ENCODE peak calls at places on chromosomes 6 and 20, in nine cellular contexts. One of them, this sample, is unnamed.

GRCh38 chr6:139161169-139161568 is 26.3 kb downstream of the HECA start:
- DNase-seq in CD8-positive, alpha-beta memory T cell: peak
- DNase-seq in A549: no peak
- DNase-seq in HCT116: peak
- DNase-seq in heart left ventricle: no peak
- DNase-seq in CD4-positive, alpha-beta T cell: peak
- DNase-seq in left lung: no peak
- DNase-seq in uterus: no peak
- DNase-seq in pancreas: no peak
- DNase-seq in this sample: peak

GRCh38 chr20:572752-573151 is 29.2 kb upstream of the CSNK2A1 start:
- DNase-seq in heart left ventricle: peak
- DNase-seq in HCT116: no peak
- DNase-seq in left lung: no peak
- DNase-seq in A549: no peak
- DNase-seq in CD8-positive, alpha-beta memory T cell: no peak
- DNase-seq in pancreas: no peak
- DNase-seq in uterus: no peak
- DNase-seq in CD4-positive, alpha-beta T cell: no peak
- DNase-seq in this sample: no peak

GRCh38 chr6:169253745-169254238 is at the start of gene THBS2:
- DNase-seq in A549: no peak
- DNase-seq in heart left ventricle: peak
- DNase-seq in left lung: peak
- DNase-seq in pancreas: no peak
- DNase-seq in HCT116: no peak
- DNase-seq in uterus: peak
- DNase-seq in CD8-positive, alpha-beta memory T cell: no peak
- DNase-seq in CD4-positive, alpha-beta T cell: no peak
- DNase-seq in this sample: no peak

GRCh38 chr6:72413884-72414283 is 208.0 kb upstream of the KCNQ5 start:
- DNase-seq in heart left ventricle: no peak
- DNase-seq in CD8-positive, alpha-beta memory T cell: no peak
- DNase-seq in left lung: no peak
- DNase-seq in pancreas: peak
- DNase-seq in HCT116: no peak
- DNase-seq in uterus: no peak
- DNase-seq in CD4-positive, alpha-beta T cell: no peak
- DNase-seq in A549: no peak
- DNase-seq in this sample: no peak

GRCh38 chr20:24721891-24722530 is 227.1 kb upstream of the CST7 start:
- DNase-seq in CD8-positive, alpha-beta memory T cell: no peak
- DNase-seq in uterus: no peak
- DNase-seq in left lung: no peak
- DNase-seq in HCT116: no peak
- DNase-seq in heart left ventricle: no peak
- DNase-seq in CD4-positive, alpha-beta T cell: no peak
- DNase-seq in A549: no peak
- DNase-seq in pancreas: no peak
- DNase-seq in this sample: no peak

GRCh38 chr6:125871365-125871764 is 80.6 kb downstream of the NCOA7 start:
- DNase-seq in CD4-positive, alpha-beta T cell: no peak
- DNase-seq in HCT116: no peak
- DNase-seq in A549: no peak
- DNase-seq in pancreas: no peak
- DNase-seq in left lung: no peak
- DNase-seq in uterus: no peak
- DNase-seq in CD8-positive, alpha-beta memory T cell: no peak
- DNase-seq in heart left ventricle: no peak
- DNase-seq in this sample: no peak

GRCh38 chr6:156102129-156102528 is 646.5 kb upstream of the NOX3 start:
- DNase-seq in pancreas: no peak
- DNase-seq in CD8-positive, alpha-beta memory T cell: no peak
- DNase-seq in heart left ventricle: no peak
- DNase-seq in CD4-positive, alpha-beta T cell: no peak
- DNase-seq in A549: peak
- DNase-seq in uterus: no peak
- DNase-seq in left lung: no peak
- DNase-seq in HCT116: peak
- DNase-seq in this sample: no peak

GRCh38 chr20:41180599-41181333 is 43.4 kb downstream of the PLCG1 start:
- DNase-seq in left lung: no peak
- DNase-seq in HCT116: no peak
- DNase-seq in A549: no peak
- DNase-seq in pancreas: no peak
- DNase-seq in uterus: no peak
- DNase-seq in CD8-positive, alpha-beta memory T cell: no peak
- DNase-seq in heart left ventricle: no peak
- DNase-seq in CD4-positive, alpha-beta T cell: no peak
- DNase-seq in this sample: no peak

GRCh38 chr6:107495196-107495643 is 5.3 kb downstream of the SOBP start:
- DNase-seq in CD4-positive, alpha-beta T cell: no peak
- DNase-seq in CD8-positive, alpha-beta memory T cell: no peak
- DNase-seq in heart left ventricle: peak
- DNase-seq in HCT116: no peak
- DNase-seq in A549: no peak
- DNase-seq in uterus: no peak
- DNase-seq in pancreas: no peak
- DNase-seq in left lung: no peak
- DNase-seq in this sample: no peak

GRCh38 chr6:167827588-167828324 is 1.0 kb downstream of the AFDN start:
- DNase-seq in CD4-positive, alpha-beta T cell: no peak
- DNase-seq in CD8-positive, alpha-beta memory T cell: no peak
- DNase-seq in pancreas: peak
- DNase-seq in left lung: no peak
- DNase-seq in uterus: peak
- DNase-seq in A549: peak
- DNase-seq in heart left ventricle: peak
- DNase-seq in HCT116: no peak
- DNase-seq in this sample: no peak

GRCh38 chr6:13248953-13249432 is 79.3 kb downstream of the TBC1D7 start:
- DNase-seq in HCT116: no peak
- DNase-seq in left lung: no peak
- DNase-seq in pancreas: no peak
- DNase-seq in heart left ventricle: no peak
- DNase-seq in CD8-positive, alpha-beta memory T cell: no peak
- DNase-seq in uterus: no peak
- DNase-seq in A549: no peak
- DNase-seq in CD4-positive, alpha-beta T cell: no peak
- DNase-seq in this sample: no peak

GRCh38 chr6:3326981-3327380 is 68.2 kb downstream of the PSMG4 start:
- DNase-seq in HCT116: no peak
- DNase-seq in pancreas: peak
- DNase-seq in left lung: no peak
- DNase-seq in heart left ventricle: no peak
- DNase-seq in CD8-positive, alpha-beta memory T cell: no peak
- DNase-seq in A549: no peak
- DNase-seq in CD4-positive, alpha-beta T cell: no peak
- DNase-seq in uterus: no peak
- DNase-seq in this sample: no peak

GRCh38 chr20:58256842-58257241 is 28.4 kb upstream of the ANKRD60 start:
- DNase-seq in uterus: no peak
- DNase-seq in left lung: no peak
- DNase-seq in heart left ventricle: no peak
- DNase-seq in HCT116: no peak
- DNase-seq in pancreas: no peak
- DNase-seq in CD4-positive, alpha-beta T cell: no peak
- DNase-seq in CD8-positive, alpha-beta memory T cell: no peak
- DNase-seq in A549: no peak
- DNase-seq in this sample: no peak

GRCh38 chr6:104326173-104327001 is 533.3 kb downstream of the HACE1 start:
- DNase-seq in heart left ventricle: no peak
- DNase-seq in CD8-positive, alpha-beta memory T cell: no peak
- DNase-seq in left lung: no peak
- DNase-seq in HCT116: no peak
- DNase-seq in uterus: no peak
- DNase-seq in A549: no peak
- DNase-seq in CD4-positive, alpha-beta T cell: no peak
- DNase-seq in pancreas: no peak
- DNase-seq in this sample: no peak

GRCh38 chr20:5268449-5268848 is 48.3 kb downstream of the PROKR2 start:
- DNase-seq in heart left ventricle: no peak
- DNase-seq in CD4-positive, alpha-beta T cell: no peak
- DNase-seq in HCT116: no peak
- DNase-seq in A549: no peak
- DNase-seq in uterus: no peak
- DNase-seq in pancreas: no peak
- DNase-seq in left lung: no peak
- DNase-seq in CD8-positive, alpha-beta memory T cell: no peak
- DNase-seq in this sample: peak

GRCh38 chr6:71206086-71206485 is 82.5 kb upstream of the OGFRL1 start:
- DNase-seq in HCT116: no peak
- DNase-seq in CD4-positive, alpha-beta T cell: no peak
- DNase-seq in A549: no peak
- DNase-seq in CD8-positive, alpha-beta memory T cell: no peak
- DNase-seq in heart left ventricle: no peak
- DNase-seq in pancreas: no peak
- DNase-seq in uterus: no peak
- DNase-seq in left lung: no peak
- DNase-seq in this sample: no peak

GRCh38 chr6:161300823-161301222 is 27.0 kb upstream of the AGPAT4 start:
- DNase-seq in pancreas: no peak
- DNase-seq in heart left ventricle: no peak
- DNase-seq in CD8-positive, alpha-beta memory T cell: no peak
- DNase-seq in uterus: no peak
- DNase-seq in HCT116: no peak
- DNase-seq in left lung: no peak
- DNase-seq in A549: no peak
- DNase-seq in CD4-positive, alpha-beta T cell: no peak
- DNase-seq in this sample: no peak

GRCh38 chr6:104612541-104612940 is 247.2 kb downstream of the HACE1 start:
- DNase-seq in CD4-positive, alpha-beta T cell: no peak
- DNase-seq in CD8-positive, alpha-beta memory T cell: no peak
- DNase-seq in A549: no peak
- DNase-seq in heart left ventricle: no peak
- DNase-seq in left lung: no peak
- DNase-seq in HCT116: no peak
- DNase-seq in uterus: no peak
- DNase-seq in pancreas: no peak
- DNase-seq in this sample: no peak

DNA sequence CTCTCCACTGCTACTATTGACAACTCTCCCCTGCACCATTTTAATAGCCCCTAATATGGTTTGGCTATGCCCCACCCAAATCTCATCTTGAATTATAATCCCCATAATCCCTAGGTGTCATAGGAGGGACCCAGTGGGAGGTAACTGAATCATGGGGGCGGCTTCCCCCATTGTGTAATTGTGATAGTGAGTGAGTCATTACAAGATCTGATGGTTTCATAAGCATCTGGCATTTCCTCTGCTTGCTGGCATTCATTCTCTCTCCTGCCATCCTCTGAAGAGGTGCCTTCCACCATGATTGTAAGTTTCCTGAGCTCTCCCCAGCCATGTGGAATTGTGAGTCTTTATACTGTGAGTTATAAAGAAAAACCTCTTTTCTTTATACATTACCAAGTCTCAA is 74.1 kb upstream of the TCF21 start:
- DNase-seq in HCT116: peak
- DNase-seq in A549: peak
- DNase-seq in CD4-positive, alpha-beta T cell: no peak
- DNase-seq in pancreas: no peak
- DNase-seq in left lung: no peak
- DNase-seq in uterus: peak
- DNase-seq in CD8-positive, alpha-beta memory T cell: no peak
- DNase-seq in heart left ventricle: no peak
- DNase-seq in this sample: peak
- H3K27ac ChIP-seq in HCT116: no peak
- H3K27ac ChIP-seq in A549: peak
- H3K27ac ChIP-seq in CD4-positive, alpha-beta T cell: no peak
- H3K27ac ChIP-seq in pancreas: no peak
- H3K27ac ChIP-seq in left lung: no peak
- H3K27ac ChIP-seq in uterus: no peak
- H3K27ac ChIP-seq in CD8-positive, alpha-beta memory T cell: no peak
- H3K27ac ChIP-seq in heart left ventricle: no peak
- H3K27ac ChIP-seq in this sample: peak

GRCh38 chr6:18509871-18510643 is 122.9 kb downstream of the RNF144B start:
- DNase-seq in A549: no peak
- DNase-seq in CD8-positive, alpha-beta memory T cell: no peak
- DNase-seq in CD4-positive, alpha-beta T cell: no peak
- DNase-seq in pancreas: no peak
- DNase-seq in HCT116: no peak
- DNase-seq in left lung: no peak
- DNase-seq in uterus: no peak
- DNase-seq in heart left ventricle: no peak
- DNase-seq in this sample: no peak
- H3K27ac ChIP-seq in A549: no peak
- H3K27ac ChIP-seq in CD8-positive, alpha-beta memory T cell: no peak
- H3K27ac ChIP-seq in CD4-positive, alpha-beta T cell: no peak
- H3K27ac ChIP-seq in pancreas: no peak
- H3K27ac ChIP-seq in HCT116: no peak
- H3K27ac ChIP-seq in left lung: no peak
- H3K27ac ChIP-seq in uterus: no peak
- H3K27ac ChIP-seq in heart left ventricle: no peak
- H3K27ac ChIP-seq in this sample: no peak

GRCh38 chr20:59439243-59439642 is 138.8 kb downstream of the EDN3 start:
- DNase-seq in CD8-positive, alpha-beta memory T cell: no peak
- DNase-seq in left lung: no peak
- DNase-seq in CD4-positive, alpha-beta T cell: no peak
- DNase-seq in uterus: no peak
- DNase-seq in heart left ventricle: no peak
- DNase-seq in HCT116: no peak
- DNase-seq in A549: no peak
- DNase-seq in pancreas: no peak
- DNase-seq in this sample: no peak
- H3K27ac ChIP-seq in CD8-positive, alpha-beta memory T cell: no peak
- H3K27ac ChIP-seq in left lung: no peak
- H3K27ac ChIP-seq in CD4-positive, alpha-beta T cell: no peak
- H3K27ac ChIP-seq in uterus: no peak
- H3K27ac ChIP-seq in heart left ventricle: no peak
- H3K27ac ChIP-seq in HCT116: no peak
- H3K27ac ChIP-seq in A549: no peak
- H3K27ac ChIP-seq in pancreas: no peak
- H3K27ac ChIP-seq in this sample: no peak

GRCh38 chr20:63395723-63396122 is 34.6 kb upstream of the CHRNA4 start:
- DNase-seq in HCT116: no peak
- DNase-seq in A549: no peak
- DNase-seq in heart left ventricle: no peak
- DNase-seq in uterus: no peak
- DNase-seq in pancreas: no peak
- DNase-seq in CD8-positive, alpha-beta memory T cell: no peak
- DNase-seq in CD4-positive, alpha-beta T cell: no peak
- DNase-seq in left lung: no peak
- DNase-seq in this sample: no peak

GRCh38 chr20:63392465-63393365 is 31.6 kb upstream of the CHRNA4 start:
- DNase-seq in left lung: no peak
- DNase-seq in HCT116: no peak
- DNase-seq in A549: no peak
- DNase-seq in heart left ventricle: no peak
- DNase-seq in pancreas: no peak
- DNase-seq in CD4-positive, alpha-beta T cell: no peak
- DNase-seq in uterus: no peak
- DNase-seq in CD8-positive, alpha-beta memory T cell: no peak
- DNase-seq in this sample: no peak

GRCh38 chr20:63393566-63393965 is 32.4 kb upstream of the CHRNA4 start:
- DNase-seq in uterus: no peak
- DNase-seq in heart left ventricle: no peak
- DNase-seq in HCT116: no peak
- DNase-seq in CD4-positive, alpha-beta T cell: no peak
- DNase-seq in pancreas: no peak
- DNase-seq in A549: no peak
- DNase-seq in CD8-positive, alpha-beta memory T cell: no peak
- DNase-seq in left lung: no peak
- DNase-seq in this sample: no peak

GRCh38 chr20:63394635-63395455 is 33.7 kb upstream of the CHRNA4 start:
- DNase-seq in CD8-positive, alpha-beta memory T cell: no peak
- DNase-seq in pancreas: no peak
- DNase-seq in A549: no peak
- DNase-seq in CD4-positive, alpha-beta T cell: no peak
- DNase-seq in HCT116: no peak
- DNase-seq in left lung: no peak
- DNase-seq in heart left ventricle: no peak
- DNase-seq in uterus: no peak
- DNase-seq in this sample: no peak

GRCh38 chr20:63394069-63394468 is 32.9 kb upstream of the CHRNA4 start:
- DNase-seq in CD4-positive, alpha-beta T cell: no peak
- DNase-seq in CD8-positive, alpha-beta memory T cell: no peak
- DNase-seq in HCT116: no peak
- DNase-seq in left lung: no peak
- DNase-seq in pancreas: no peak
- DNase-seq in heart left ventricle: no peak
- DNase-seq in A549: no peak
- DNase-seq in uterus: no peak
- DNase-seq in this sample: no peak
- H3K27ac ChIP-seq in CD4-positive, alpha-beta T cell: no peak
- H3K27ac ChIP-seq in CD8-positive, alpha-beta memory T cell: no peak
- H3K27ac ChIP-seq in HCT116: no peak
- H3K27ac ChIP-seq in left lung: no peak
- H3K27ac ChIP-seq in pancreas: no peak
- H3K27ac ChIP-seq in heart left ventricle: no peak
- H3K27ac ChIP-seq in A549: no peak
- H3K27ac ChIP-seq in uterus: no peak
- H3K27ac ChIP-seq in this sample: no peak

This sample was measured in epithelial cell of prostate.